ENCODE peak calls at places on chromosomes 7 and 10, in five cellular contexts. Q is CD8-positive, alpha-beta memory T cell; H is activated CD8-positive, alpha-beta memory T cell treated with anti-CD3 and anti-CD28 coated beads, Interleukin-2, amount 50 U/mL, for 4 hours; A is RPMI8226; R is NCI-H460. I is an unnamed sample.

GRCh38 chr7:69678794-69679103 is 80.5 kb downstream of the AUTS2 start:
- DNase-seq in A (no peak), R (no peak), H (no peak), Q (no peak), I (no peak)

GRCh38 chr7:139109188-139109982 is at the start of gene ZC3HAV1:
- DNase-seq in A (peak), R (peak), Q (peak), H (peak), I (peak)

GRCh38 chr7:78039791-78040776 is 241.5 kb downstream of the PHTF2 start:
- DNase-seq in Q (peak), R (peak), A (peak), H (peak), I (peak)

GRCh38 chr7:44561962-44562621 is 11.6 kb downstream of the DDX56 start:
- DNase-seq in A (no peak), Q (no peak), H (no peak), R (peak), I (no peak)

GRCh38 chr7:650339-651031 is 76.0 kb upstream of the DNAAF5 start:
- DNase-seq in R (no peak), H (no peak), A (no peak), Q (no peak), I (no peak)

GRCh38 chr7:69147631-69148030 is 450.6 kb upstream of the AUTS2 start:
- DNase-seq in R (no peak), A (peak), Q (no peak), H (no peak), I (no peak)

GRCh38 chr10:22712959-22713852 is 1.2 kb downstream of the PIP4K2A start:
- DNase-seq in R (no peak), Q (peak), H (peak), A (peak), I (peak)

GRCh38 chr10:128186959-128187787 is 61.0 kb upstream of the MKI67 start:
- DNase-seq in A (no peak), H (peak), R (no peak), Q (peak), I (no peak)

GRCh38 chr7:117014099-117014656 is 60.9 kb downstream of the ST7 start:
- DNase-seq in H (no peak), R (no peak), A (no peak), Q (no peak), I (no peak)

GRCh38 chr7:73556208-73557107 is 1.0 kb downstream of the BCL7B start:
- DNase-seq in A (no peak), R (no peak), Q (no peak), H (no peak), I (no peak)

GRCh38 chr7:138292951-138293350 is 167.1 kb upstream of the TRIM24 start:
- DNase-seq in R (no peak), A (no peak), Q (no peak), H (no peak), I (no peak)

GRCh38 chr10:122476034-122476695 is 14.8 kb downstream of the HTRA1 start:
- DNase-seq in R (no peak), H (no peak), A (no peak), Q (no peak), I (no peak)

GRCh38 chr7:45408407-45408737 is 165.8 kb upstream of the ADCY1 start:
- DNase-seq in H (no peak), A (no peak), R (no peak), Q (no peak), I (no peak)

GRCh38 chr10:969473-970150 is 18.6 kb upstream of the GTPBP4 start:
- DNase-seq in R (no peak), A (no peak), Q (no peak), H (no peak), I (no peak)

GRCh38 chr7:22725585-22725984 is 1.4 kb upstream of the IL6 start:
- DNase-seq in H (no peak), A (peak), R (no peak), Q (no peak), I (no peak)

GRCh38 chr10:75029420-75029819 is 82.0 kb upstream of the SAMD8 start:
- DNase-seq in H (no peak), Q (no peak), A (no peak), R (no peak), I (no peak)

GRCh38 chr10:7193369-7193768 is 217.5 kb downstream of the SFMBT2 start:
- DNase-seq in Q (no peak), A (no peak), H (peak), R (no peak), I (no peak)

GRCh38 chr10:102612964-102613275 is 31.4 kb upstream of the TRIM8 start:
- DNase-seq in A (no peak), H (peak), Q (no peak), R (no peak), I (peak)

GRCh38 chr10:18233775-18234174 is 93.6 kb downstream of the CACNB2 start:
- DNase-seq in H (no peak), Q (no peak), A (no peak), R (no peak), I (no peak)

GRCh38 chr7:40057292-40057691 is 77.1 kb downstream of the MPLKIP start:
- DNase-seq in H (no peak), A (peak), R (no peak), Q (no peak), I (no peak)

GRCh38 chr10:125795111-125795510 is 19.5 kb upstream of the MMP21 start:
- DNase-seq in H (no peak), R (no peak), A (no peak), Q (no peak), I (no peak)

GRCh38 chr10:24920907-24921881 is 31.2 kb downstream of the PRTFDC1 start:
- DNase-seq in H (peak), R (peak), A (no peak), Q (no peak), I (no peak)

GRCh38 chr7:7331523-7331922 is 149.2 kb downstream of the C1GALT1 start:
- DNase-seq in R (no peak), Q (no peak), A (no peak), H (no peak), I (no peak)

GRCh38 chr10:124696446-124697392 is 47.5 kb downstream of the FAM53B start:
- DNase-seq in R (no peak), Q (no peak), A (no peak), H (peak), I (peak)

GRCh38 chr7:69782917-69783684 is 184.8 kb downstream of the AUTS2 start:
- DNase-seq in R (no peak), Q (no peak), A (no peak), H (no peak), I (no peak)

GRCh38 chr10:42933454-42934340 is 143.2 kb upstream of the RET start:
- DNase-seq in R (no peak), H (peak), Q (no peak), A (no peak), I (peak)